ENCODE peak calls at places on chromosome 7, in seven cellular contexts. One of them, this sample, is unnamed.

GRCh38 chr7:2873686-2874551 is 29.8 kb upstream of the GNA12 start:
- DNase-seq in fibroblast of lung: peak
- DNase-seq in pancreas: no peak
- DNase-seq in CD8-positive, alpha-beta T cell: no peak
- DNase-seq in prostate gland: no peak
- DNase-seq in ovary: no peak
- DNase-seq in SK-N-SH: peak
- DNase-seq in this sample: peak

GRCh38 chr7:106609416-106609815 is 51.5 kb downstream of the CCDC71L start:
- DNase-seq in fibroblast of lung: peak
- DNase-seq in pancreas: no peak
- DNase-seq in CD8-positive, alpha-beta T cell: no peak
- DNase-seq in prostate gland: no peak
- DNase-seq in ovary: no peak
- DNase-seq in SK-N-SH: no peak
- DNase-seq in this sample: peak

GRCh38 chr7:76302299-76303056 is at the start of gene HSPB1:
- DNase-seq in fibroblast of lung: peak
- DNase-seq in pancreas: peak
- DNase-seq in CD8-positive, alpha-beta T cell: peak
- DNase-seq in prostate gland: peak
- DNase-seq in ovary: peak
- DNase-seq in SK-N-SH: peak
- DNase-seq in this sample: peak

GRCh38 chr7:157713591-157713990 is 376.8 kb downstream of the DNAJB6 start:
- DNase-seq in fibroblast of lung: no peak
- DNase-seq in pancreas: no peak
- DNase-seq in CD8-positive, alpha-beta T cell: no peak
- DNase-seq in prostate gland: no peak
- DNase-seq in ovary: no peak
- DNase-seq in SK-N-SH: no peak
- DNase-seq in this sample: no peak

GRCh38 chr7:141754939-141755338 is 9.0 kb upstream of the TAS2R3 start:
- DNase-seq in fibroblast of lung: peak
- DNase-seq in pancreas: no peak
- DNase-seq in CD8-positive, alpha-beta T cell: no peak
- DNase-seq in prostate gland: no peak
- DNase-seq in ovary: no peak
- DNase-seq in SK-N-SH: peak
- DNase-seq in this sample: no peak

GRCh38 chr7:76409537-76409936 is at the start of gene SSC4D:
- DNase-seq in fibroblast of lung: no peak
- DNase-seq in pancreas: no peak
- DNase-seq in CD8-positive, alpha-beta T cell: no peak
- DNase-seq in prostate gland: no peak
- DNase-seq in ovary: no peak
- DNase-seq in SK-N-SH: no peak
- DNase-seq in this sample: no peak

GRCh38 chr7:37439282-37440021 is 9.2 kb downstream of the ELMO1 start:
- DNase-seq in fibroblast of lung: no peak
- DNase-seq in pancreas: no peak
- DNase-seq in CD8-positive, alpha-beta T cell: no peak
- DNase-seq in prostate gland: no peak
- DNase-seq in ovary: no peak
- DNase-seq in SK-N-SH: no peak
- DNase-seq in this sample: no peak

GRCh38 chr7:134686782-134687181 is 40.1 kb downstream of the BPGM start:
- DNase-seq in fibroblast of lung: peak
- DNase-seq in pancreas: no peak
- DNase-seq in CD8-positive, alpha-beta T cell: no peak
- DNase-seq in prostate gland: no peak
- DNase-seq in ovary: no peak
- DNase-seq in SK-N-SH: peak
- DNase-seq in this sample: no peak

GRCh38 chr7:7770228-7770627 is 51.8 kb upstream of the RPA3 start:
- DNase-seq in fibroblast of lung: peak
- DNase-seq in pancreas: no peak
- DNase-seq in CD8-positive, alpha-beta T cell: no peak
- DNase-seq in prostate gland: no peak
- DNase-seq in ovary: no peak
- DNase-seq in SK-N-SH: no peak
- DNase-seq in this sample: no peak

GRCh38 chr7:2046581-2047271 is 186.0 kb downstream of the MAD1L1 start:
- DNase-seq in fibroblast of lung: no peak
- DNase-seq in pancreas: no peak
- DNase-seq in CD8-positive, alpha-beta T cell: no peak
- DNase-seq in prostate gland: no peak
- DNase-seq in ovary: no peak
- DNase-seq in SK-N-SH: no peak
- DNase-seq in this sample: no peak

DNA sequence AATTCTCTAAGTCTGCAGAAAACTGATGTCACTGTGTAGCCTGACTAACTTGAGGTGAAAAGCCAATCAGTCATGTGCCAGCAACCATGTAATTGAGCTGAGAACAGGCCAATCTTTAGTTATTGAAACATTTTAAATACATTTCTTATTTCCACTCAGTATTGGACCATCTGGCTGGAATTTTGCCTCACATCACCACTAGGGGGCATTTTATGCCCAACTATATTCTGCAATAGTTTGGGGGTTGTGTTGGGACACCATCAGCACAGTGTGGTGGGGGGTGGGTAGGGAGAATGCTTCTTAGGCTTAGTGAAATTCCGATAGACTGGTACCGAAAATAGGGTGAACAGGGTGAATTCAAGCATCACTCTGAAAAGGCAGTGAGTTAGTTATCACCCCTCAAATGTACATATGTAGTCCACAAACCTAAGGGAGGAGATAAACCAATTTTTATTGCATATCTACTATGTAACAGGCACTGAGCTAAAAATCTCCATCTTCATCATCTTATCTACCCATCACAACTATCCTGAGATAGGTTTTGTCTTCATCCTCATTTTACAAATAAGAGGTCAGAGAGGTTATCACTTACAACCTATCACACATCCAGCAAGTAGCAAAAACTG is 17.8 kb downstream of the NPSR1 start:
- DNase-seq in fibroblast of lung: peak
- DNase-seq in pancreas: no peak
- DNase-seq in CD8-positive, alpha-beta T cell: no peak
- DNase-seq in prostate gland: no peak
- DNase-seq in ovary: no peak
- DNase-seq in SK-N-SH: peak
- DNase-seq in this sample: no peak
- TF ChIP-seq CTCF in fibroblast of lung: peak
- TF ChIP-seq CTCF in pancreas: peak
- TF ChIP-seq CTCF in CD8-positive, alpha-beta T cell: no peak
- TF ChIP-seq CTCF in prostate gland: peak
- TF ChIP-seq CTCF in ovary: no peak
- TF ChIP-seq CTCF in SK-N-SH: peak
- TF ChIP-seq CTCF in this sample: peak

DNA sequence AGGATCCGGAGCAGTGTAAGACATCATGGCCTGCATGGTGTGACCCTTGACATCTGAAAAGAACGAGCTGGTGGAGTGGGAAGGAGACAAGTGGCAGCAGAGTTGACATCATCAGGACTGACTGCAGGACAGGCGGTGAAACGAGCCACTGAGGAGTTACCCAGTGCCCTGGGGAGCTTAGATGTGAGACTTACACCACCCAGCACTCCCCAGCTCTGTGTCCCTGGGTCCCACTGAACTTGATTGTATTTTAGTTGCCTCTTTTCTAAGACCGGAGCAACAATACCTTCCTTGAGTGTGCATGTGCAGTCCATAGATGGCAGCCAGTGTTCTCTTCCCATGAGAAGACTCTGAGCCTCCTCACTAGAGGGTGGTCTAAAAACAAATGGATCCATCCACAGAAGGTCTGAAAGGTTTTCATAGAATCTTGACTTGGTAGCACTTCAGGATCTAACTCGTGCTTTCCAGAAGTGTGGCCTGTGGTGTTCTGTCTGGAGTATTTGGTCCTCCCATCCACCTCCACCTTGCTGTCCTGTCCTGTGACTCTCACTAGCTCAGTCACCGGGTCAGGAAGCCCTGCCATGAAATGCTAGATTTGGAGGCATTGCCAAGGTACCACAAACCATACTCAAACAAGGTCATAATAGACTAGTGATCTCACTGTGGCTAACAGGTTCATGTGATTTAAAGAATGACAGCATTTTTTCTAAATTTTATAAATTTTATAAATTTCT is 59.0 kb downstream of the IKZF1 start:
- DNase-seq in fibroblast of lung: no peak
- DNase-seq in pancreas: no peak
- DNase-seq in CD8-positive, alpha-beta T cell: peak
- DNase-seq in prostate gland: no peak
- DNase-seq in ovary: no peak
- DNase-seq in SK-N-SH: no peak
- DNase-seq in this sample: no peak
- TF ChIP-seq CTCF in fibroblast of lung: no peak
- TF ChIP-seq CTCF in pancreas: no peak
- TF ChIP-seq CTCF in CD8-positive, alpha-beta T cell: no peak
- TF ChIP-seq CTCF in prostate gland: no peak
- TF ChIP-seq CTCF in ovary: no peak
- TF ChIP-seq CTCF in SK-N-SH: no peak
- TF ChIP-seq CTCF in this sample: no peak

DNA sequence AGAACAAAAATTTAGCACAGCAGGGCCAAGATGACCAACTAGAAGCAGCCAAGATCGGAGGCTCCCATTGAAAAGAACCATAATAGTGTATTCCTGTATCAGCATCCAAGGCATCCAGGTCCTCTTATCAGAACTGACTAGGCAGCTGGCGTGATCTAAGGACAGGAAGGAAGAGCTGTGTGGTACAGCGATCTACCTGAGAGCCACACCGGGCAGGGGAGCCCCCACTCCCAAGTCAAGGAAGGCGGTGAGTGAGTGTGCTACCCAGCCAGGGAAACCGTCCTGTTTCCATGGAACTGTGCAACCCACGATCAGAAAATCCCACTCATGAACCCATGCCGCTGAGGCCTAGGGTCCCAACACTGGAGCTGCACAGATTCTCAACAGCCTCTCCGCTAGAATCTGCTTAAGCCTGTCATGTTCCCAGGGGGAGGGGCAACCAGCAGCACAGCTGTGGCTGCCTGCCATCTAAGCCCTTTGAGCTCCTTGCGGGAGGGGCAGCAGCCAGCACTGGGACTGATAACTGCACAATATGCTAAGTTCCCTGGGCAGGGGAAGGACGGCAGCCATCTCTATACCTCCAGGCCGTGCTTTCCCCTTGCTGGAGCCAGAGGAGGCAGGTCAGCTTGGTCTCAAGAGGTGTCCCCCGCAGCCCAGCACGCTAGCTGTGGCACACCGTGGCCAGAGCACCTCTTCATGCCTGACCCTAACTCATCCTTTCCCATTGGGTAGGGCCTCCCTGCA is 213.0 kb upstream of the SMIM30 start:
- DNase-seq in fibroblast of lung: no peak
- DNase-seq in pancreas: no peak
- DNase-seq in CD8-positive, alpha-beta T cell: no peak
- DNase-seq in prostate gland: no peak
- DNase-seq in ovary: peak
- DNase-seq in SK-N-SH: no peak
- DNase-seq in this sample: no peak
- TF ChIP-seq CTCF in fibroblast of lung: no peak
- TF ChIP-seq CTCF in pancreas: no peak
- TF ChIP-seq CTCF in CD8-positive, alpha-beta T cell: no peak
- TF ChIP-seq CTCF in prostate gland: no peak
- TF ChIP-seq CTCF in ovary: no peak
- TF ChIP-seq CTCF in SK-N-SH: no peak
- TF ChIP-seq CTCF in this sample: no peak

GRCh38 chr7:137656850-137657232 is 189.9 kb downstream of the DGKI start:
- DNase-seq in fibroblast of lung: no peak
- DNase-seq in pancreas: no peak
- DNase-seq in CD8-positive, alpha-beta T cell: no peak
- DNase-seq in prostate gland: no peak
- DNase-seq in ovary: no peak
- DNase-seq in SK-N-SH: no peak
- DNase-seq in this sample: no peak

GRCh38 chr7:137655804-137656203 is 191.0 kb downstream of the DGKI start:
- DNase-seq in fibroblast of lung: no peak
- DNase-seq in pancreas: no peak
- DNase-seq in CD8-positive, alpha-beta T cell: no peak
- DNase-seq in prostate gland: no peak
- DNase-seq in ovary: no peak
- DNase-seq in SK-N-SH: no peak
- DNase-seq in this sample: no peak

GRCh38 chr7:137658194-137658900 is 188.4 kb downstream of the DGKI start:
- DNase-seq in fibroblast of lung: no peak
- DNase-seq in pancreas: no peak
- DNase-seq in CD8-positive, alpha-beta T cell: no peak
- DNase-seq in prostate gland: no peak
- DNase-seq in ovary: no peak
- DNase-seq in SK-N-SH: no peak
- DNase-seq in this sample: no peak

GRCh38 chr7:137657476-137658193 is 189.1 kb downstream of the DGKI start:
- DNase-seq in fibroblast of lung: no peak
- DNase-seq in pancreas: no peak
- DNase-seq in CD8-positive, alpha-beta T cell: no peak
- DNase-seq in prostate gland: no peak
- DNase-seq in ovary: no peak
- DNase-seq in SK-N-SH: no peak
- DNase-seq in this sample: no peak

GRCh38 chr7:137656227-137656849 is 190.4 kb downstream of the DGKI start:
- DNase-seq in fibroblast of lung: peak
- DNase-seq in pancreas: peak
- DNase-seq in CD8-positive, alpha-beta T cell: peak
- DNase-seq in prostate gland: peak
- DNase-seq in ovary: peak
- DNase-seq in SK-N-SH: peak
- DNase-seq in this sample: peak
- TF ChIP-seq CTCF in fibroblast of lung: peak
- TF ChIP-seq CTCF in pancreas: peak
- TF ChIP-seq CTCF in CD8-positive, alpha-beta T cell: peak
- TF ChIP-seq CTCF in prostate gland: peak
- TF ChIP-seq CTCF in ovary: peak
- TF ChIP-seq CTCF in SK-N-SH: peak
- TF ChIP-seq CTCF in this sample: peak

GRCh38 chr7:101140339-101140699 is 13.4 kb downstream of the SERPINE1 start:
- DNase-seq in fibroblast of lung: no peak
- DNase-seq in pancreas: no peak
- DNase-seq in CD8-positive, alpha-beta T cell: no peak
- DNase-seq in prostate gland: no peak
- DNase-seq in ovary: no peak
- DNase-seq in SK-N-SH: no peak
- DNase-seq in this sample: no peak
- TF ChIP-seq CTCF in fibroblast of lung: no peak
- TF ChIP-seq CTCF in pancreas: no peak
- TF ChIP-seq CTCF in CD8-positive, alpha-beta T cell: no peak
- TF ChIP-seq CTCF in prostate gland: no peak
- TF ChIP-seq CTCF in ovary: no peak
- TF ChIP-seq CTCF in SK-N-SH: no peak
- TF ChIP-seq CTCF in this sample: no peak

This sample was measured in astrocyte of the cerebellum.